ENCODE peak calls at places on chromosomes 12 and 14, in four cellular contexts. One of them, this sample, is unnamed.

GRCh38 chr12:40691913-40692616 is at the start of gene CNTN1:
- DNase-seq in AML-193: no peak
- DNase-seq in fibroblast of mammary gland: peak
- DNase-seq in M059J: no peak
- DNase-seq in this sample: no peak

GRCh38 chr12:115384391-115384790 is 700.4 kb upstream of the TBX3 start:
- DNase-seq in AML-193: no peak
- DNase-seq in M059J: no peak
- DNase-seq in fibroblast of mammary gland: no peak
- DNase-seq in this sample: no peak

GRCh38 chr12:48004039-48004940 is at the start of gene COL2A1:
- DNase-seq in M059J: peak
- DNase-seq in fibroblast of mammary gland: no peak
- DNase-seq in AML-193: peak
- DNase-seq in this sample: no peak

GRCh38 chr14:61472801-61473376 is 151.5 kb downstream of the PRKCH start:
- DNase-seq in M059J: peak
- DNase-seq in AML-193: no peak
- DNase-seq in fibroblast of mammary gland: peak
- DNase-seq in this sample: peak

GRCh38 chr14:106277503-106277902 is 751.1 kb downstream of the TMEM121 start:
- DNase-seq in M059J: no peak
- DNase-seq in fibroblast of mammary gland: no peak
- DNase-seq in AML-193: no peak
- DNase-seq in this sample: no peak

GRCh38 chr12:48184549-48184922 is 1.1 kb downstream of the CCDC184 start:
- DNase-seq in fibroblast of mammary gland: no peak
- DNase-seq in AML-193: no peak
- DNase-seq in M059J: no peak
- DNase-seq in this sample: no peak

GRCh38 chr12:32377344-32378000 is 21.9 kb upstream of the FGD4 start:
- DNase-seq in fibroblast of mammary gland: no peak
- DNase-seq in M059J: no peak
- DNase-seq in AML-193: no peak
- DNase-seq in this sample: no peak

GRCh38 chr12:47087088-47087688 is 7.4 kb upstream of the AMIGO2 start:
- DNase-seq in AML-193: no peak
- DNase-seq in fibroblast of mammary gland: no peak
- DNase-seq in M059J: no peak
- DNase-seq in this sample: no peak

GRCh38 chr12:55060970-55061543 is 41.3 kb downstream of the NEUROD4 start:
- DNase-seq in M059J: no peak
- DNase-seq in AML-193: no peak
- DNase-seq in fibroblast of mammary gland: no peak
- DNase-seq in this sample: no peak

GRCh38 chr14:59406454-59407245 is 58.5 kb downstream of the GPR135 start:
- DNase-seq in AML-193: no peak
- DNase-seq in fibroblast of mammary gland: peak
- DNase-seq in M059J: peak
- DNase-seq in this sample: no peak

GRCh38 chr12:112524676-112525425 is 106.1 kb downstream of the PTPN11 start:
- DNase-seq in M059J: peak
- DNase-seq in AML-193: no peak
- DNase-seq in fibroblast of mammary gland: peak
- DNase-seq in this sample: no peak

GRCh38 chr14:32469388-32470160 is 140.5 kb downstream of the AKAP6 start:
- DNase-seq in fibroblast of mammary gland: peak
- DNase-seq in AML-193: peak
- DNase-seq in M059J: peak
- DNase-seq in this sample: no peak

GRCh38 chr12:122064780-122065588 is 13.6 kb upstream of the MLXIP start:
- DNase-seq in fibroblast of mammary gland: peak
- DNase-seq in AML-193: no peak
- DNase-seq in M059J: peak
- DNase-seq in this sample: no peak

GRCh38 chr14:96078687-96079016 is 39.5 kb downstream of the C14orf132 start:
- DNase-seq in AML-193: no peak
- DNase-seq in fibroblast of mammary gland: no peak
- DNase-seq in M059J: no peak
- DNase-seq in this sample: no peak

GRCh38 chr12:106631797-106632196 is 49.0 kb downstream of the RFX4 start:
- DNase-seq in M059J: no peak
- DNase-seq in fibroblast of mammary gland: no peak
- DNase-seq in AML-193: no peak
- DNase-seq in this sample: no peak

GRCh38 chr14:72682188-72682587 is 211.7 kb downstream of the DPF3 start:
- DNase-seq in AML-193: no peak
- DNase-seq in fibroblast of mammary gland: peak
- DNase-seq in M059J: peak
- DNase-seq in this sample: no peak

GRCh38 chr12:70005864-70006618 is 181.0 kb downstream of the MYRFL start:
- DNase-seq in fibroblast of mammary gland: no peak
- DNase-seq in M059J: no peak
- DNase-seq in AML-193: no peak
- DNase-seq in this sample: no peak

GRCh38 chr12:111458773-111459172 is 53.0 kb downstream of the SH2B3 start:
- DNase-seq in M059J: no peak
- DNase-seq in fibroblast of mammary gland: no peak
- DNase-seq in AML-193: no peak
- DNase-seq in this sample: no peak

GRCh38 chr12:130668286-130669204 is 47.6 kb downstream of the RIMBP2 start:
- DNase-seq in AML-193: no peak
- DNase-seq in M059J: no peak
- DNase-seq in fibroblast of mammary gland: no peak
- DNase-seq in this sample: no peak

GRCh38 chr12:122467983-122468382 is 32.7 kb downstream of the ZCCHC8 start:
- DNase-seq in fibroblast of mammary gland: no peak
- DNase-seq in AML-193: no peak
- DNase-seq in M059J: peak
- DNase-seq in this sample: no peak

GRCh38 chr14:58414845-58415244 is 12.5 kb downstream of the TIMM9 start:
- DNase-seq in M059J: peak
- DNase-seq in fibroblast of mammary gland: no peak
- DNase-seq in AML-193: no peak
- DNase-seq in this sample: no peak

GRCh38 chr12:95701275-95701674 is 89.3 kb downstream of the NTN4 start:
- DNase-seq in fibroblast of mammary gland: peak
- DNase-seq in AML-193: no peak
- DNase-seq in M059J: peak
- DNase-seq in this sample: no peak

GRCh38 chr12:124456133-124456651 is 111.2 kb downstream of the NCOR2 start:
- DNase-seq in AML-193: no peak
- DNase-seq in M059J: no peak
- DNase-seq in fibroblast of mammary gland: no peak
- DNase-seq in this sample: no peak

GRCh38 chr14:43914041-43914693 is 592.9 kb downstream of the FSCB start:
- DNase-seq in AML-193: no peak
- DNase-seq in M059J: no peak
- DNase-seq in fibroblast of mammary gland: no peak
- DNase-seq in this sample: no peak

GRCh38 chr14:38866461-38866860 is 236.6 kb downstream of the SEC23A start:
- DNase-seq in M059J: no peak
- DNase-seq in fibroblast of mammary gland: no peak
- DNase-seq in AML-193: no peak
- DNase-seq in this sample: no peak

GRCh38 chr12:57769594-57769993 is 2.3 kb downstream of the METTL1 start:
- DNase-seq in fibroblast of mammary gland: no peak
- DNase-seq in M059J: no peak
- DNase-seq in AML-193: no peak
- DNase-seq in this sample: no peak

GRCh38 chr12:6167327-6168280 is 32.6 kb upstream of the CD9 start:
- DNase-seq in M059J: peak
- DNase-seq in AML-193: peak
- DNase-seq in fibroblast of mammary gland: peak
- DNase-seq in this sample: no peak

GRCh38 chr12:10554228-10554970 is 48.7 kb downstream of the EIF2S3B start:
- DNase-seq in AML-193: no peak
- DNase-seq in fibroblast of mammary gland: no peak
- DNase-seq in M059J: no peak
- DNase-seq in this sample: no peak

GRCh38 chr14:47917344-47917954 is 242.0 kb upstream of the MDGA2 start:
- DNase-seq in AML-193: no peak
- DNase-seq in M059J: peak
- DNase-seq in fibroblast of mammary gland: peak
- DNase-seq in this sample: no peak

GRCh38 chr12:80068173-80068572 is 31.2 kb upstream of the OTOGL start:
- DNase-seq in AML-193: no peak
- DNase-seq in M059J: no peak
- DNase-seq in fibroblast of mammary gland: no peak
- DNase-seq in this sample: no peak

GRCh38 chr14:71659165-71659564 is 273.1 kb upstream of the RGS6 start:
- DNase-seq in M059J: peak
- DNase-seq in AML-193: no peak
- DNase-seq in fibroblast of mammary gland: peak
- DNase-seq in this sample: no peak

GRCh38 chr12:74602881-74603523 is 65.4 kb downstream of the ATXN7L3B start:
- DNase-seq in M059J: no peak
- DNase-seq in AML-193: no peak
- DNase-seq in fibroblast of mammary gland: no peak
- DNase-seq in this sample: no peak

GRCh38 chr14:19873178-19873577 is 1.8 kb upstream of the OR4K2 start:
- DNase-seq in fibroblast of mammary gland: no peak
- DNase-seq in M059J: no peak
- DNase-seq in AML-193: no peak
- DNase-seq in this sample: no peak

GRCh38 chr12:46915861-46916260 is 90.1 kb upstream of the SLC38A4 start:
- DNase-seq in AML-193: no peak
- DNase-seq in fibroblast of mammary gland: peak
- DNase-seq in M059J: peak
- DNase-seq in this sample: no peak

GRCh38 chr14:72519543-72519942 is 374.4 kb downstream of the DPF3 start:
- DNase-seq in fibroblast of mammary gland: no peak
- DNase-seq in AML-193: no peak
- DNase-seq in M059J: no peak
- DNase-seq in this sample: no peak

This sample was measured in effector memory CD4-positive, alpha-beta T cell.